ENCODE peak calls at places on chromosome 4, in seven cellular contexts. V is cardiac muscle cell, Q is epithelial cell of prostate, I is adrenal gland, T is neural progenitor cell, E is aorta, L is RWPE1. P is an unnamed sample.

GRCh38 chr4:107818301-107818910 is 6.3 kb upstream of the SGMS2 start:
- DNase-seq in I (no peak), T (no peak), L (no peak), Q (no peak), E (no peak), V (no peak), P (no peak)

GRCh38 chr4:3475041-3475712 is 12.1 kb downstream of the DOK7 start:
- DNase-seq in Q (no peak), L (no peak), E (no peak), T (peak; percentile 1), I (no peak), V (no peak), P (no peak)

GRCh38 chr4:2087170-2087569 is 28.0 kb downstream of the NAT8L start:
- DNase-seq in Q (no peak), V (no peak), I (no peak), T (no peak), E (no peak), L (no peak), P (no peak)

GRCh38 chr4:127400736-127401346 is 231.9 kb upstream of the INTU start:
- DNase-seq in L (peak; percentile 49), I (peak; percentile 60), Q (peak; percentile 24), V (peak; percentile 87), T (peak; percentile 70), E (peak; percentile 63), P (peak; percentile 60)

GRCh38 chr4:84727491-84727890 is 144.6 kb downstream of the CDS1 start:
- DNase-seq in V (no peak), T (no peak), L (no peak), Q (no peak), I (no peak), E (no peak), P (no peak)

GRCh38 chr4:88097781-88098180 is 60.7 kb downstream of the ABCG2 start:
- DNase-seq in I (no peak), V (no peak), Q (no peak), E (no peak), L (no peak), T (no peak), P (no peak)

GRCh38 chr4:140926672-140927071 is 170.5 kb upstream of the TBC1D9 start:
- DNase-seq in T (no peak), Q (no peak), V (no peak), E (no peak), I (no peak), L (no peak), P (no peak)

GRCh38 chr4:157043131-157043530 is 32.8 kb upstream of the GLRB start:
- DNase-seq in I (no peak), V (peak; percentile 43), T (peak; percentile 64), L (peak; percentile 19), E (no peak), Q (no peak), P (no peak)

GRCh38 chr4:24763631-24764302 is 31.6 kb upstream of the SOD3 start:
- DNase-seq in E (no peak), Q (peak; percentile 96), I (no peak), V (peak; percentile 45), T (no peak), L (peak; percentile 76), P (no peak)

GRCh38 chr4:160319221-160319867 is 1216.5 kb downstream of the RAPGEF2 start:
- DNase-seq in V (peak; percentile 11), I (no peak), E (no peak), T (no peak), L (peak; percentile 77), Q (peak; percentile 97), P (no peak)

GRCh38 chr4:184263910-184264732 is 46.4 kb upstream of the ENPP6 start:
- DNase-seq in L (peak; percentile 79), Q (peak; percentile 51), T (peak; percentile 97), I (peak; percentile 93), E (peak; percentile 96), V (peak; percentile 95), P (peak; percentile 97)

GRCh38 chr4:184267673-184268573 is 50.2 kb upstream of the ENPP6 start:
- DNase-seq in T (no peak), V (peak; percentile 88), E (peak; percentile 78), I (peak; percentile 46), Q (peak; percentile 58), L (peak; percentile 57), P (peak; percentile 94)

GRCh38 chr4:184263461-184263860 is 45.8 kb upstream of the ENPP6 start:
- DNase-seq in L (no peak), E (no peak), I (no peak), Q (no peak), T (no peak), V (no peak), P (no peak)

GRCh38 chr4:184267206-184267608 is 49.5 kb upstream of the ENPP6 start:
- DNase-seq in V (no peak), I (no peak), T (no peak), L (no peak), Q (no peak), E (no peak), P (peak; percentile 50)

GRCh38 chr4:184265566-184266351 is 48.1 kb upstream of the ENPP6 start:
- DNase-seq in V (peak; percentile 38), L (peak; percentile 14), T (no peak), I (no peak), E (no peak), Q (no peak), P (no peak)
- H3K27ac ChIP-seq in V (no peak overlapping the region), L (no peak overlapping the region), T (no peak overlapping the region), I (no peak overlapping the region), E (no peak overlapping the region), Q (peak overlapping the region; percentile 48), P (peak overlapping the region; percentile 88)

GRCh38 chr4:155658665-155659064 is 8.0 kb upstream of the GUCY1A1 start:
- DNase-seq in Q (no peak), T (no peak), V (no peak), L (no peak), E (no peak), I (no peak), P (no peak)
- H3K27ac ChIP-seq in Q (no peak overlapping the region), T (no peak overlapping the region), V (no peak overlapping the region), L (no peak overlapping the region), E (no peak overlapping the region), I (no peak overlapping the region), P (no peak overlapping the region)

DNA sequence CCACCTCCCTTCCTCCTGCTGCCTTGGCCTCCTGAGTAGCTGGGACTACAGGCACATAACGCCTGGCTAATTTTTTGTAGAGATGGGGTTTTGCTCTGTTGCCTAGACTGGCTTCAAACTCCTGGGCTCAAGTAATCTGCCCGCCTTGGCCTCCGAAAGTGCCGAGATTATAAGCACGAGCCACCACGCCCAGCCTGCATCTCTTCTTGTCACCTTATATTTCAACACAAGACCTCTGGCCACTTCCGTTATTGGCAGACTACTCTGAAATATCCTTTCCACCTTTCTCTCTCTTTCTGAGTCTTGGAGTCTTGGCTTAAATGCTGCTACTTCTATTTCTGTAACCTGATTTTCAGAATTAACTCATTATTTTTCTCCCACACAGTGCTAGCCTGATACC is 5.6 kb downstream of the KIAA0232 start:
- DNase-seq in E (no peak), V (no peak), L (no peak), I (no peak), T (no peak), Q (no peak), P (no peak)
- H3K27ac ChIP-seq in E (no peak overlapping the region), V (peak overlapping the region; percentile 64), L (no peak overlapping the region), I (no peak overlapping the region), T (no peak overlapping the region), Q (no peak overlapping the region), P (no peak overlapping the region)

DNA sequence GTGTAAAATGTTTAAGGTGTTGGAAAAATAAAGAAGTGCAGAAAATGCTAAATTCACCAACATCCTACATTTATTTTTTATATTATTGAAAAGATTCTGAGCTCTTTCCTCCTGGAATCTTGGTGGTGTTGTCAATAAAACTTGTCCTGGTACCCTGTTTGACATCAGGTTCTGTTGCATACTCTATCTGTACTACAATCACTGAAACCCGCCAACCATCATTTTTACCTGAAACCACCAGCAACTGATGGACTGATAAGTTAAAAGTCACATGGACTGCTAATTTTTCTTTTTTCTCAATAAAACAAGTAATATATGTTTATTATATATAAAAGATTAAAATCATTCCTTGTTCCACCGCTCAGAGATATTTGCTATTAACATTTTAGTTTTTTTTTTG is 23.4 kb downstream of the STAP1 start:
- DNase-seq in T (no peak), E (no peak), L (no peak), V (no peak), Q (no peak), I (no peak), P (no peak)
- H3K27ac ChIP-seq in T (no peak overlapping the region), E (no peak overlapping the region), L (no peak overlapping the region), V (no peak overlapping the region), Q (no peak overlapping the region), I (no peak overlapping the region), P (no peak overlapping the region)

DNA sequence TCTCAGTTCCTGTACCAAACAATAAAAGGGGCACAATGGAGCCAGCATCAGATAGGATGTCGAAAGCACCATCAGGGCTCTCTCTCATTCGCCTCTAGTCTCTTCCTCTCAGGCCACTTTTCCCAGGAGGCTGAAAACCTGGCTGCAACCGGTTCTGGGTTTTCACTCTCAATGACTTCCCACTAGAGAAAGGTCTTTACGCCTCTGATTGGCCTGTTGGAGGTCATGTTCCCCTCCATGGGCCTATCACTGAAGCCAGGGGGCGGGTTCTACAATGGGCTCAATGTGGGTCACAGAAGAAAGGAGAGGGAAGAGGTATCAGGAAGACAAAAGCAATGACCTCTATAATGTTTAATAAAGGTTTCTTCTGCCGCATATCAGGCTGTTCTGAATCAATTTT is 29.3 kb downstream of the ZNF827 start:
- DNase-seq in Q (peak; percentile 43), E (no peak), V (peak; percentile 48), T (peak; percentile 72), I (peak; percentile 28), L (peak; percentile 39), P (peak; percentile 17)
- H3K27ac ChIP-seq in Q (peak overlapping the region; percentile 55), E (no peak overlapping the region), V (peak overlapping the region; percentile 52), T (no peak overlapping the region), I (no peak overlapping the region), L (no peak overlapping the region), P (no peak overlapping the region)